ENCODE peak calls at places on chromosome 9, in four cellular contexts. X is GM23338, Z is SK-N-SH, E is OCI-LY7. B is an unnamed sample.

GRCh38 chr9:113631811-113632665 is 168.5 kb downstream of the RGS3 start:
- DNase-seq in X (no peak), Z (no peak), E (no peak), B (no peak)

GRCh38 chr9:108219664-108220063 is 636.1 kb downstream of the ACTL7B start:
- DNase-seq in X (no peak), Z (no peak), E (no peak), B (no peak)

GRCh38 chr9:121861501-121862180 is 210.2 kb downstream of the DAB2IP start:
- DNase-seq in X (peak; percentile 71), Z (peak; percentile 61), E (peak; percentile 45), B (peak; percentile 62)

GRCh38 chr9:113854310-113854709 is 21.8 kb upstream of the ZNF618 start:
- DNase-seq in X (peak; percentile 7), Z (no peak), E (no peak), B (no peak)

GRCh38 chr9:91562412-91562811 is 138.8 kb upstream of the NFIL3 start:
- DNase-seq in X (no peak), Z (no peak), E (no peak), B (no peak)

GRCh38 chr9:37839491-37840461 is 39.2 kb downstream of the DCAF10 start:
- DNase-seq in X (no peak), Z (peak; percentile 17), E (no peak), B (no peak)

GRCh38 chr9:1718836-1719235 is 296.3 kb upstream of the SMARCA2 start:
- DNase-seq in X (no peak), Z (no peak), E (no peak), B (no peak)

GRCh38 chr9:27548055-27548741 is 18.6 kb upstream of the MOB3B start:
- DNase-seq in X (peak; percentile 66), Z (peak; percentile 38), E (peak; percentile 18), B (peak; percentile 69)

GRCh38 chr9:33117306-33117705 is 40.8 kb upstream of the SMU1 start:
- DNase-seq in X (no peak), Z (no peak), E (no peak), B (no peak)

GRCh38 chr9:36772449-36773370 is 200.0 kb downstream of the MELK start:
- DNase-seq in X (peak; percentile 11), Z (no peak), E (no peak), B (peak; percentile 52)

GRCh38 chr9:104247899-104248460 is 153.9 kb downstream of the SMC2 start:
- DNase-seq in X (no peak), Z (no peak), E (no peak), B (no peak)

DNA sequence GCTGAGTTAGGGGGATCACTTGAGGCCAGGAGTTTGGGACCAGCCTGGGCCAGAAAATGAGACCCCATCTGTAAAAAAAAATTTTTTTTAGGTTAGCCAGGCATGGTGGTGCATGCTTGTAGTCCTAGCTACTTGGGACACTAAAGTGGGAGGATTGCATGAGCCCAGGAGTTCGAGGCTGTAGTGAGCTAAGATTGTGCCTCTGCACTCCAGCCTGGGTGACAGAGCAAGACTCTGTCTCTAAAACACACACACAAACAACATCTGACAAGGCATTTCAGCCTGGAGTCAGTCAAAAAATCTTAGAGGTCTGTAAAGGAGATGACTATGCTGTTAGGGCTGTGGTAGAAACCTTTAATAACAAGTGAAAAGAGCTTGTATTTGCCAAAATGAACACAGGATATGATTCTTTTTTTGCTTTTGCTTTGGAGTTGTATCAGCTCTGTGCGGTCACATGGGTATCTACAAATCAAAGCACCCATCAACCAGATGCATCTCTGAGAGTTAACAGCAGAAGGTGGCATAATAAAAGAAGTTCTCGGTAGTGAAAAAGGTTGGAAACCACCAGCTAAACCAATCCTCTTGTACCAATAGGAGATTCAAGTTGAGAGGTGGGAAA is 3.6 kb upstream of the PSMD5 start:
- DNase-seq in X (no peak), Z (no peak), E (no peak), B (no peak)
- H3K4me3 ChIP-seq in X (no peak overlapping the region), Z (no peak overlapping the region), E (no peak overlapping the region), B (no peak overlapping the region)

GRCh38 chr9:87765521-87765920 is 39.6 kb downstream of the CTSL start:
- DNase-seq in X (no peak), Z (no peak), E (no peak), B (no peak)
- H2AFZ ChIP-seq in X (no peak overlapping the region), Z (no peak overlapping the region), E (no peak overlapping the region), B (no peak overlapping the region)

DNA sequence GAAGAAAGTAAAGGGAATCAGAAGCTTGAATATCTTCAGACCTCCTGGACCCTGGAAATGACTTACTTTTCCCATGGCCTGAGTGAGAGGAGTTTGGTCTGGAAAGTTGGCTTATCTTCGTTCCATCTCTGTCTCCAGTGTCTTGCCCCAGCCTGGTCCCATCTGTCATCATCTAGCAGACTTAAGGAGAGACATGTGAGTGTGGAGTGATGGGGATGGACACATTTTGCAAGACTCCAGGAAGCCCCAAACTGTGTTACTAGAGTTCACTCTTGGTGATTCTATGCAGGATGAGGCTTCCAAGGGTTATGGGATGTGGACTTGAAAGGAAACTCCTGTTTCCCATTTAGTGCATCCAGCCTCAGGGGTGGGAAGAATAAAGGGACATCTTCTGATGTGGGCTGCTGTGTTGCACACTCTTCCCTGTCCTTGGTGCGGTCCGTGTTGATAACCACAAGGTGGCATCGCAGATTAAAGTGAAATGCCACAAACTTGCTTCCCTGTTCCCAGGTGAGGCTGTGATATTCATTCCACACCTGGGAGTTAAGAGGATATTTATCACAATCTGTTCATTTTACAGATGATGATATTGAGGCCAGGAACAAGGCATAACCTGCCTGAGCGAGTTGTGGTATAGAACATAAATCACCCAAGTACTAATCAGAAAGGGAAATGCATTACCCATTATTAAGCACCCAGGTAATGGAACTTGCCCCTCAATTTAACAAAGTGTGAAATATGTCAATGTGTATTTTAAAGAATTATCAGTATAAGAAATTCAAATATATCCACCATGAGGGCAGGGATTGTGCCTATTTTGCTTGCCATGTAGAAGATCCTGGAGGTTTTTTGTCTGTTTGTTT is 269.9 kb upstream of the PAPPA start:
- DNase-seq in X (peak; percentile 80), Z (peak; percentile 19), E (peak; percentile 7), B (peak; percentile 67)
- TF ChIP-seq CTCF in X (peak; percentile 70), Z (peak; percentile 74), E (peak; percentile 66), B (peak; percentile 62)

GRCh38 chr9:132588098-132588497 is 5.7 kb downstream of the BARHL1 start:
- DNase-seq in X (no peak), Z (no peak), E (no peak), B (no peak)
- H3K4me3 ChIP-seq in X (no peak overlapping the region), Z (no peak overlapping the region), E (no peak overlapping the region), B (no peak overlapping the region)

GRCh38 chr9:130290353-130291181 is 25.0 kb downstream of the HMCN2 start:
- DNase-seq in X (no peak), Z (no peak), E (no peak), B (no peak)

GRCh38 chr9:130287736-130288135 is 22.2 kb downstream of the HMCN2 start:
- DNase-seq in X (no peak), Z (no peak), E (no peak), B (no peak)

GRCh38 chr9:130289711-130290241 is 24.2 kb downstream of the HMCN2 start:
- DNase-seq in X (no peak), Z (peak; percentile 88), E (no peak), B (no peak)

GRCh38 chr9:130288393-130288792 is 22.8 kb downstream of the HMCN2 start:
- DNase-seq in X (no peak), Z (no peak), E (no peak), B (no peak)

GRCh38 chr9:130288926-130289705 is 23.6 kb downstream of the HMCN2 start:
- DNase-seq in X (peak; percentile 36), Z (no peak), E (no peak), B (no peak)
- H2AFZ ChIP-seq in X (no peak overlapping the region), Z (no peak overlapping the region), E (no peak overlapping the region), B (no peak overlapping the region)

DNA sequence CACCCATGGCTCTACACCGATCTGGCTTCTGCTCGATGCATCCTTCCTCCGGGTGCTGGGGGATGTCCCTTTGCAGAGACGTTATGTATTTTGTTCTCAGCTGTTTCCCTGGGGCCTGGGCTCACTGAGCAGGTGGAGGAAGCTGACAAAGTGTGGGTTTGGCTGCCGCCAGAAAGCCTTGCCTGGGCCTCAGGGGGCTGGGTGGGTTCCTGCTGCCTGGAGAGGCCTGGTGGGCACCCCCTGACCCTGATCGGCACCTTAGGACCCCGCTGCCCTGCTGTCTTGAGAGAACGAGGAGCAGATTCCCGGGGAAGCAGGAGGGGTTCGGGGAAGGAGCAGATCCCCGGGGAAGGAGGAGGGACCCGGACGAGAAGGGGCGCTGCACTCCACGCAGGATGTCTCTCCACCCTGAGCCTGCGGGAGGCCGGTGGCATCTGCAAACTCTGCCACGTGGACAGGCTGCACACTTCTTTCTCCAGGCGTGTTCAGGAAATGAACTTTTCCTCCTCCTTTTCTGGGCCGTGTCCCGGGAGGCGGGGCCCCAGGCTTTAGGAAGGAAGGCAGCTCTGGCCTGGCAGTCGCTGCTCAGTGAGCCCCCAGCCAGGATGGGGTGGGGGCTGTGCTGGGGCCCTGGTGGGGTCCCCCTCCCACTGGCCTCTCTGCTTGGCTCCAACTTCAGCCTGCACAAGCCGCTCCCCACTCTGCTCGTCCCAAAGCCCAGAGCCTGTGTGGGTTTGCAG is 149.0 kb downstream of the RXRA start:
- DNase-seq in X (no peak), Z (no peak), E (no peak), B (peak; percentile 87)
- TF ChIP-seq CTCF in X (no peak), Z (no peak), E (no peak), B (peak; percentile 20)

GRCh38 chr9:117744390-117744789 is 40.2 kb downstream of the TLR4 start:
- DNase-seq in X (no peak), Z (no peak), E (no peak), B (no peak)

GRCh38 chr9:117745598-117745997 is 41.4 kb downstream of the TLR4 start:
- DNase-seq in X (no peak), Z (no peak), E (no peak), B (no peak)

GRCh38 chr9:117747571-117747970 is 43.4 kb downstream of the TLR4 start:
- DNase-seq in X (no peak), Z (no peak), E (no peak), B (no peak)

GRCh38 chr9:117746263-117746662 is 42.1 kb downstream of the TLR4 start:
- DNase-seq in X (no peak), Z (no peak), E (no peak), B (no peak)

GRCh38 chr9:117744856-117745389 is 40.7 kb downstream of the TLR4 start:
- DNase-seq in X (peak; percentile 67), Z (peak; percentile 56), E (no peak), B (peak; percentile 8)
- H3K4me3 ChIP-seq in X (peak overlapping the region; percentile 50), Z (no peak overlapping the region), E (no peak overlapping the region), B (no peak overlapping the region)

GRCh38 chr9:80012557-80013330 is 441.0 kb downstream of the TLE4 start:
- DNase-seq in X (no peak), Z (no peak), E (peak; percentile 1), B (no peak)
- H2AFZ ChIP-seq in X (no peak overlapping the region), Z (no peak overlapping the region), E (no peak overlapping the region), B (no peak overlapping the region)

GRCh38 chr9:4661165-4662095 is 664 bp upstream of the PLPP6 start:
- DNase-seq in X (no peak), Z (no peak), E (no peak), B (no peak)

GRCh38 chr9:4662989-4663792 is 1.1 kb downstream of the PLPP6 start:
- DNase-seq in X (peak; percentile 20), Z (peak; percentile 21), E (no peak), B (peak; percentile 51)

GRCh38 chr9:4665357-4665756 is 923 bp downstream of the SPATA6L start:
- DNase-seq in X (no peak), Z (peak; percentile 37), E (no peak), B (no peak)

GRCh38 chr9:4663956-4664355 is 1.9 kb downstream of the PLPP6 start:
- DNase-seq in X (no peak), Z (no peak), E (no peak), B (no peak)

GRCh38 chr9:4662108-4662988 is at the start of gene PLPP6:
- DNase-seq in X (peak; percentile 98), Z (peak; percentile 92), E (peak; percentile 75), B (peak; percentile 95)
- TF ChIP-seq CTCF in X (peak; percentile 39), Z (peak; percentile 57), E (peak; percentile 66), B (peak; percentile 59)